ENCODE peak calls at places on chromosomes 12 and 14, in ten cellular contexts. Z, E, N, W, I, K, H, Y, B and S are unnamed samples.
A peak's percentile ranks its signal among the peaks of the same experiment; 100 is the strongest.

GRCh38 chr12:50862316-50862715 is 19.6 kb downstream of the TMPRSS12 start:
- DNase-seq in Z (no peak), I (no peak), W (no peak), Y (no peak), N (no peak), B (no peak), E (peak; percentile 34), H (no peak), K (no peak), S (peak; percentile 64)

GRCh38 chr12:14664434-14665023 is 31.9 kb downstream of the GUCY2C start:
- DNase-seq in E (peak; percentile 17), H (no peak), W (peak; percentile 39), I (peak; percentile 29), Y (peak; percentile 37), Z (no peak), B (no peak), N (peak; percentile 57), K (peak; percentile 39), S (peak; percentile 55)

GRCh38 chr12:44015333-44015941 is 179.6 kb downstream of the TMEM117 start:
- DNase-seq in I (peak; percentile 64), H (no peak), Y (peak; percentile 1), N (peak; percentile 56), K (no peak), Z (peak; percentile 65), E (peak; percentile 38), W (no peak), B (peak; percentile 8), S (peak; percentile 62)

GRCh38 chr14:96051231-96051630 is 12.1 kb downstream of the C14orf132 start:
- DNase-seq in W (no peak), Z (no peak), H (no peak), I (no peak), Y (no peak), E (no peak), K (no peak), B (no peak), N (no peak), S (no peak)

GRCh38 chr14:78253986-78254385 is 83.8 kb downstream of the NRXN3 start:
- DNase-seq in I (no peak), N (no peak), E (no peak), Z (no peak), W (no peak), Y (no peak), K (no peak), H (peak; percentile 15), B (no peak), S (peak; percentile 91)

GRCh38 chr12:113137861-113138783 is 2.6 kb upstream of the RASAL1 start:
- DNase-seq in I (no peak), K (no peak), Z (no peak), B (no peak), W (no peak), H (peak; percentile 49), Y (no peak), E (no peak), N (no peak), S (peak; percentile 32)

GRCh38 chr12:78442454-78442801 is 422.1 kb upstream of the SYT1 start:
- DNase-seq in K (no peak), Y (no peak), Z (no peak), E (peak; percentile 8), I (no peak), H (no peak), B (peak; percentile 6), N (no peak), W (no peak), S (no peak)

GRCh38 chr12:26629864-26630263 is 203.1 kb downstream of the ITPR2 start:
- DNase-seq in N (peak; percentile 61), K (no peak), Z (peak; percentile 30), I (no peak), Y (no peak), W (no peak), E (no peak), H (no peak), B (no peak), S (peak; percentile 41)

GRCh38 chr12:14238224-14238792 is 127.2 kb upstream of the ATF7IP start:
- DNase-seq in W (no peak), K (no peak), N (peak; percentile 47), Y (no peak), E (no peak), H (no peak), B (no peak), I (peak; percentile 16), Z (no peak), S (peak; percentile 35)

GRCh38 chr12:54460317-54460935 is 13.0 kb downstream of the GTSF1 start:
- DNase-seq in K (no peak), Z (no peak), I (no peak), B (no peak), W (no peak), Y (no peak), N (no peak), H (no peak), E (no peak), S (no peak)

GRCh38 chr14:62015945-62016344 is 253.7 kb downstream of the SNAPC1 start:
- DNase-seq in N (no peak), Y (no peak), I (no peak), K (no peak), B (no peak), H (no peak), Z (no peak), E (peak; percentile 14), W (no peak), S (peak; percentile 69)

GRCh38 chr14:31414190-31414833 is 6.0 kb downstream of the HEATR5A start:
- DNase-seq in H (no peak), K (no peak), Y (no peak), N (peak; percentile 58), I (no peak), E (no peak), W (no peak), B (no peak), Z (no peak), S (peak; percentile 57)